ENCODE peak calls at places on chromosomes 16 and 17, in five cellular contexts. O is activated CD8-positive, alpha-beta memory T cell treated with anti-CD3 and anti-CD28 coated beads, Interleukin-2, amount 50 U/mL, for 4 hours; Z is H54; C is left lung; R is uterus. P is an unnamed sample.

GRCh38 chr17:11980813-11981212 is 16.5 kb downstream of the ZNF18 start:
- DNase-seq in O (no peak), R (no peak), Z (no peak), C (no peak), P (no peak)

GRCh38 chr16:31074814-31075183 is 577 bp downstream of the ZNF646 start:
- DNase-seq in R (no peak), Z (no peak), O (no peak), C (no peak), P (no peak)

GRCh38 chr16:27286446-27286845 is 17.9 kb upstream of the NSMCE1 start:
- DNase-seq in C (no peak), O (no peak), R (peak; percentile 31), Z (peak; percentile 71), P (no peak)

GRCh38 chr16:9102379-9102778 is 10.9 kb downstream of the HAPSTR1 start:
- DNase-seq in R (no peak), O (no peak), C (no peak), Z (peak; percentile 29), P (no peak)

GRCh38 chr16:64459821-64460220 is 662.0 kb downstream of the CDH11 start:
- DNase-seq in Z (no peak), O (no peak), C (no peak), R (peak; percentile 29), P (no peak)

GRCh38 chr17:75876190-75876937 is 2.0 kb downstream of the TRIM47 start:
- DNase-seq in R (peak; percentile 51), C (no peak), O (peak; percentile 76), Z (no peak), P (peak; percentile 86)

GRCh38 chr16:53761967-53762726 is 58.2 kb downstream of the FTO start:
- DNase-seq in O (no peak), Z (no peak), C (no peak), R (no peak), P (no peak)

GRCh38 chr17:59093702-59094231 is 12.9 kb downstream of the TRIM37 start:
- DNase-seq in C (no peak), Z (peak; percentile 27), R (peak; percentile 50), O (no peak), P (no peak)

GRCh38 chr17:40483679-40484078 is 17.7 kb downstream of the TNS4 start:
- DNase-seq in C (no peak), Z (no peak), O (no peak), R (no peak), P (no peak)

GRCh38 chr17:68197997-68198930 is 49.6 kb upstream of the AMZ2 start:
- DNase-seq in R (no peak), Z (no peak), C (no peak), O (no peak), P (no peak)

GRCh38 chr16:24906199-24906808 is 60.5 kb downstream of the SLC5A11 start:
- DNase-seq in R (no peak), Z (no peak), C (no peak), O (no peak), P (no peak)

GRCh38 chr17:64377769-64378282 is 12.8 kb downstream of the PECAM1 start:
- DNase-seq in O (no peak), C (no peak), Z (no peak), R (no peak), P (peak; percentile 39)

GRCh38 chr16:12099451-12100123 is 123.1 kb downstream of the SNX29 start:
- DNase-seq in O (no peak), Z (no peak), C (no peak), R (no peak), P (no peak)

GRCh38 chr16:56858375-56858774 is 6.6 kb upstream of the SLC12A3 start:
- DNase-seq in R (no peak), O (no peak), C (peak; percentile 65), Z (no peak), P (no peak)

GRCh38 chr16:28572659-28573510 is 19.2 kb downstream of the SGF29 start:
- DNase-seq in Z (no peak), R (peak; percentile 52), O (no peak), C (no peak), P (no peak)

GRCh38 chr17:27256225-27257030 is 37.5 kb upstream of the WSB1 start:
- DNase-seq in C (no peak), Z (no peak), O (no peak), R (no peak), P (no peak)

GRCh38 chr16:81318711-81319110 is 3.9 kb downstream of the GAN start:
- DNase-seq in C (no peak), Z (peak; percentile 60), O (no peak), R (no peak), P (no peak)

GRCh38 chr17:80364091-80364691 is 50.8 kb upstream of the ENDOV start:
- DNase-seq in C (no peak), R (no peak), O (no peak), Z (peak; percentile 24), P (peak; percentile 30)